ENCODE peak calls at places on chromosomes 12 and 14, in eight cellular contexts. One of them, this sample, is unnamed.

GRCh38 chr12:45388545-45388944 is 172.7 kb downstream of the ANO6 start:
- DNase-seq in AG09309: peak
- DNase-seq in NCI-H510A: no peak
- DNase-seq in NB4: peak
- DNase-seq in skeletal muscle cell: no peak
- DNase-seq in NCI-H2081: peak
- DNase-seq in T-helper 22 cell: no peak
- DNase-seq in mesothelial cell of epicardium: no peak
- DNase-seq in this sample: peak

GRCh38 chr14:104284636-104285482 is 146.5 kb downstream of the KIF26A start:
- DNase-seq in NB4: no peak
- DNase-seq in T-helper 22 cell: no peak
- DNase-seq in AG09309: no peak
- DNase-seq in NCI-H2081: no peak
- DNase-seq in NCI-H510A: no peak
- DNase-seq in mesothelial cell of epicardium: no peak
- DNase-seq in skeletal muscle cell: no peak
- DNase-seq in this sample: no peak

GRCh38 chr12:78181544-78182162 is 351.0 kb downstream of the NAV3 start:
- DNase-seq in skeletal muscle cell: no peak
- DNase-seq in mesothelial cell of epicardium: no peak
- DNase-seq in AG09309: no peak
- DNase-seq in NB4: peak
- DNase-seq in T-helper 22 cell: no peak
- DNase-seq in NCI-H2081: peak
- DNase-seq in NCI-H510A: peak
- DNase-seq in this sample: no peak

GRCh38 chr12:10214131-10214876 is 1.6 kb downstream of the GABARAPL1 start:
- DNase-seq in skeletal muscle cell: no peak
- DNase-seq in NCI-H510A: no peak
- DNase-seq in T-helper 22 cell: no peak
- DNase-seq in AG09309: no peak
- DNase-seq in NCI-H2081: no peak
- DNase-seq in NB4: no peak
- DNase-seq in mesothelial cell of epicardium: no peak
- DNase-seq in this sample: no peak

GRCh38 chr12:131829351-131829794 is 1.2 kb downstream of the MMP17 start:
- DNase-seq in T-helper 22 cell: no peak
- DNase-seq in mesothelial cell of epicardium: no peak
- DNase-seq in NB4: peak
- DNase-seq in AG09309: no peak
- DNase-seq in NCI-H2081: no peak
- DNase-seq in skeletal muscle cell: no peak
- DNase-seq in NCI-H510A: no peak
- DNase-seq in this sample: no peak

GRCh38 chr12:116876151-116876869 is 4.9 kb downstream of the HRK start:
- DNase-seq in T-helper 22 cell: no peak
- DNase-seq in NCI-H2081: no peak
- DNase-seq in skeletal muscle cell: no peak
- DNase-seq in mesothelial cell of epicardium: no peak
- DNase-seq in AG09309: no peak
- DNase-seq in NB4: no peak
- DNase-seq in NCI-H510A: no peak
- DNase-seq in this sample: no peak

GRCh38 chr14:95227279-95227860 is 70.0 kb upstream of the DICER1 start:
- DNase-seq in NCI-H2081: peak
- DNase-seq in NB4: no peak
- DNase-seq in mesothelial cell of epicardium: peak
- DNase-seq in AG09309: no peak
- DNase-seq in T-helper 22 cell: no peak
- DNase-seq in NCI-H510A: no peak
- DNase-seq in skeletal muscle cell: peak
- DNase-seq in this sample: no peak

GRCh38 chr12:106994579-106995220 is 7.8 kb upstream of the MTERF2 start:
- DNase-seq in skeletal muscle cell: no peak
- DNase-seq in NCI-H2081: no peak
- DNase-seq in mesothelial cell of epicardium: no peak
- DNase-seq in NB4: no peak
- DNase-seq in NCI-H510A: no peak
- DNase-seq in T-helper 22 cell: no peak
- DNase-seq in AG09309: peak
- DNase-seq in this sample: peak

GRCh38 chr12:5083955-5084849 is 40.5 kb downstream of the KCNA5 start:
- DNase-seq in NCI-H2081: peak
- DNase-seq in NCI-H510A: no peak
- DNase-seq in NB4: peak
- DNase-seq in AG09309: peak
- DNase-seq in T-helper 22 cell: no peak
- DNase-seq in skeletal muscle cell: no peak
- DNase-seq in mesothelial cell of epicardium: no peak
- DNase-seq in this sample: no peak

GRCh38 chr14:92846162-92846897 is 52.2 kb downstream of the GOLGA5 start:
- DNase-seq in mesothelial cell of epicardium: no peak
- DNase-seq in NCI-H510A: no peak
- DNase-seq in NCI-H2081: no peak
- DNase-seq in AG09309: peak
- DNase-seq in NB4: peak
- DNase-seq in skeletal muscle cell: peak
- DNase-seq in T-helper 22 cell: no peak
- DNase-seq in this sample: no peak

GRCh38 chr12:92467886-92468285 is 234.9 kb upstream of the PLEKHG7 start:
- DNase-seq in NCI-H510A: no peak
- DNase-seq in mesothelial cell of epicardium: no peak
- DNase-seq in T-helper 22 cell: no peak
- DNase-seq in NB4: peak
- DNase-seq in AG09309: no peak
- DNase-seq in skeletal muscle cell: no peak
- DNase-seq in NCI-H2081: no peak
- DNase-seq in this sample: no peak

GRCh38 chr14:61498303-61498702 is 176.9 kb downstream of the PRKCH start:
- DNase-seq in mesothelial cell of epicardium: no peak
- DNase-seq in AG09309: no peak
- DNase-seq in NCI-H2081: no peak
- DNase-seq in skeletal muscle cell: no peak
- DNase-seq in NB4: no peak
- DNase-seq in T-helper 22 cell: no peak
- DNase-seq in NCI-H510A: no peak
- DNase-seq in this sample: no peak

GRCh38 chr12:4943938-4944284 is 34.2 kb downstream of the KCNA1 start:
- DNase-seq in skeletal muscle cell: no peak
- DNase-seq in NCI-H510A: no peak
- DNase-seq in mesothelial cell of epicardium: no peak
- DNase-seq in NB4: no peak
- DNase-seq in NCI-H2081: no peak
- DNase-seq in T-helper 22 cell: no peak
- DNase-seq in AG09309: no peak
- DNase-seq in this sample: no peak

GRCh38 chr12:3869860-3870259 is 3.3 kb downstream of the PARP11 start:
- DNase-seq in NCI-H510A: no peak
- DNase-seq in AG09309: no peak
- DNase-seq in mesothelial cell of epicardium: no peak
- DNase-seq in NB4: no peak
- DNase-seq in NCI-H2081: no peak
- DNase-seq in skeletal muscle cell: no peak
- DNase-seq in T-helper 22 cell: no peak
- DNase-seq in this sample: no peak

GRCh38 chr12:27303139-27304111 is 29.2 kb upstream of the BMAL2 start:
- DNase-seq in NCI-H2081: no peak
- DNase-seq in AG09309: no peak
- DNase-seq in T-helper 22 cell: no peak
- DNase-seq in mesothelial cell of epicardium: no peak
- DNase-seq in NCI-H510A: no peak
- DNase-seq in NB4: no peak
- DNase-seq in skeletal muscle cell: no peak
- DNase-seq in this sample: no peak

GRCh38 chr12:129885287-129885686 is 18.5 kb downstream of the TMEM132D start:
- DNase-seq in T-helper 22 cell: no peak
- DNase-seq in skeletal muscle cell: no peak
- DNase-seq in NCI-H510A: no peak
- DNase-seq in mesothelial cell of epicardium: no peak
- DNase-seq in AG09309: no peak
- DNase-seq in NCI-H2081: no peak
- DNase-seq in NB4: no peak
- DNase-seq in this sample: no peak

GRCh38 chr14:61145903-61146411 is 135.2 kb downstream of the TMEM30B start:
- DNase-seq in mesothelial cell of epicardium: no peak
- DNase-seq in T-helper 22 cell: no peak
- DNase-seq in NB4: no peak
- DNase-seq in NCI-H510A: no peak
- DNase-seq in AG09309: peak
- DNase-seq in NCI-H2081: peak
- DNase-seq in skeletal muscle cell: peak
- DNase-seq in this sample: no peak

GRCh38 chr12:131682511-131682895 is 28.4 kb upstream of the SFSWAP start:
- DNase-seq in NCI-H2081: no peak
- DNase-seq in NB4: no peak
- DNase-seq in AG09309: no peak
- DNase-seq in T-helper 22 cell: peak
- DNase-seq in skeletal muscle cell: no peak
- DNase-seq in NCI-H510A: no peak
- DNase-seq in mesothelial cell of epicardium: no peak
- DNase-seq in this sample: no peak

GRCh38 chr14:23160924-23161522 is 22.4 kb downstream of the SLC7A8 start:
- DNase-seq in NCI-H2081: no peak
- DNase-seq in NCI-H510A: no peak
- DNase-seq in NB4: peak
- DNase-seq in T-helper 22 cell: no peak
- DNase-seq in mesothelial cell of epicardium: no peak
- DNase-seq in skeletal muscle cell: peak
- DNase-seq in AG09309: peak
- DNase-seq in this sample: peak

GRCh38 chr12:5872745-5873144 is 72.3 kb downstream of the ANO2 start:
- DNase-seq in NCI-H510A: no peak
- DNase-seq in AG09309: no peak
- DNase-seq in mesothelial cell of epicardium: no peak
- DNase-seq in NCI-H2081: no peak
- DNase-seq in skeletal muscle cell: no peak
- DNase-seq in T-helper 22 cell: no peak
- DNase-seq in NB4: peak
- DNase-seq in this sample: no peak

GRCh38 chr12:93836616-93837260 is 159.6 kb downstream of the CRADD start:
- DNase-seq in mesothelial cell of epicardium: no peak
- DNase-seq in NCI-H2081: no peak
- DNase-seq in NCI-H510A: no peak
- DNase-seq in NB4: no peak
- DNase-seq in AG09309: no peak
- DNase-seq in skeletal muscle cell: no peak
- DNase-seq in T-helper 22 cell: no peak
- DNase-seq in this sample: no peak

GRCh38 chr12:55822228-55822627 is 4.4 kb downstream of the ORMDL2 start:
- DNase-seq in AG09309: no peak
- DNase-seq in NB4: no peak
- DNase-seq in NCI-H2081: no peak
- DNase-seq in NCI-H510A: no peak
- DNase-seq in skeletal muscle cell: no peak
- DNase-seq in T-helper 22 cell: no peak
- DNase-seq in mesothelial cell of epicardium: no peak
- DNase-seq in this sample: no peak

GRCh38 chr12:75560167-75560566 is 48.8 kb upstream of the KRR1 start:
- DNase-seq in NB4: peak
- DNase-seq in skeletal muscle cell: no peak
- DNase-seq in T-helper 22 cell: no peak
- DNase-seq in AG09309: peak
- DNase-seq in mesothelial cell of epicardium: no peak
- DNase-seq in NCI-H510A: no peak
- DNase-seq in NCI-H2081: peak
- DNase-seq in this sample: no peak

GRCh38 chr12:65891987-65892481 is 67.8 kb downstream of the HMGA2 start:
- DNase-seq in mesothelial cell of epicardium: no peak
- DNase-seq in AG09309: peak
- DNase-seq in T-helper 22 cell: no peak
- DNase-seq in skeletal muscle cell: peak
- DNase-seq in NCI-H2081: no peak
- DNase-seq in NCI-H510A: no peak
- DNase-seq in NB4: no peak
- DNase-seq in this sample: peak

GRCh38 chr12:131352296-131352900 is 358.5 kb upstream of the SFSWAP start:
- DNase-seq in NCI-H2081: no peak
- DNase-seq in T-helper 22 cell: no peak
- DNase-seq in mesothelial cell of epicardium: no peak
- DNase-seq in NCI-H510A: no peak
- DNase-seq in skeletal muscle cell: no peak
- DNase-seq in NB4: no peak
- DNase-seq in AG09309: no peak
- DNase-seq in this sample: no peak

GRCh38 chr14:53330441-53330840 is 177.3 kb upstream of the DDHD1 start:
- DNase-seq in NB4: no peak
- DNase-seq in NCI-H2081: no peak
- DNase-seq in mesothelial cell of epicardium: no peak
- DNase-seq in AG09309: no peak
- DNase-seq in skeletal muscle cell: no peak
- DNase-seq in T-helper 22 cell: no peak
- DNase-seq in NCI-H510A: no peak
- DNase-seq in this sample: no peak

GRCh38 chr12:108772247-108772646 is 40.9 kb upstream of the CORO1C start:
- DNase-seq in NCI-H510A: peak
- DNase-seq in T-helper 22 cell: no peak
- DNase-seq in AG09309: no peak
- DNase-seq in NCI-H2081: no peak
- DNase-seq in mesothelial cell of epicardium: no peak
- DNase-seq in NB4: peak
- DNase-seq in skeletal muscle cell: no peak
- DNase-seq in this sample: no peak

GRCh38 chr12:39581592-39581991 is 38.0 kb downstream of the ABCD2 start:
- DNase-seq in skeletal muscle cell: peak
- DNase-seq in mesothelial cell of epicardium: no peak
- DNase-seq in NCI-H2081: no peak
- DNase-seq in T-helper 22 cell: no peak
- DNase-seq in NCI-H510A: no peak
- DNase-seq in AG09309: no peak
- DNase-seq in NB4: no peak
- DNase-seq in this sample: no peak

GRCh38 chr12:129659927-129660326 is 243.9 kb downstream of the TMEM132D start:
- DNase-seq in NCI-H510A: peak
- DNase-seq in skeletal muscle cell: peak
- DNase-seq in NCI-H2081: no peak
- DNase-seq in NB4: no peak
- DNase-seq in mesothelial cell of epicardium: no peak
- DNase-seq in T-helper 22 cell: no peak
- DNase-seq in AG09309: no peak
- DNase-seq in this sample: no peak

GRCh38 chr12:46401703-46402102 is 29.1 kb upstream of the SLC38A2 start:
- DNase-seq in NCI-H510A: no peak
- DNase-seq in mesothelial cell of epicardium: no peak
- DNase-seq in AG09309: no peak
- DNase-seq in T-helper 22 cell: no peak
- DNase-seq in NB4: no peak
- DNase-seq in skeletal muscle cell: peak
- DNase-seq in NCI-H2081: no peak
- DNase-seq in this sample: no peak

GRCh38 chr14:104299993-104300761 is 161.8 kb downstream of the KIF26A start:
- DNase-seq in NB4: no peak
- DNase-seq in mesothelial cell of epicardium: no peak
- DNase-seq in skeletal muscle cell: no peak
- DNase-seq in AG09309: no peak
- DNase-seq in T-helper 22 cell: no peak
- DNase-seq in NCI-H2081: no peak
- DNase-seq in NCI-H510A: no peak
- DNase-seq in this sample: no peak

GRCh38 chr12:107365703-107366102 is 272.4 kb upstream of the CRY1 start:
- DNase-seq in AG09309: no peak
- DNase-seq in NB4: no peak
- DNase-seq in NCI-H510A: no peak
- DNase-seq in skeletal muscle cell: no peak
- DNase-seq in T-helper 22 cell: no peak
- DNase-seq in NCI-H2081: no peak
- DNase-seq in mesothelial cell of epicardium: no peak
- DNase-seq in this sample: no peak

GRCh38 chr14:104091927-104092771 is 6.6 kb downstream of the ASPG start:
- DNase-seq in NCI-H510A: no peak
- DNase-seq in AG09309: no peak
- DNase-seq in NCI-H2081: no peak
- DNase-seq in skeletal muscle cell: no peak
- DNase-seq in NB4: no peak
- DNase-seq in T-helper 22 cell: no peak
- DNase-seq in mesothelial cell of epicardium: no peak
- DNase-seq in this sample: no peak

GRCh38 chr14:23828001-23828400 is 125.6 kb upstream of the DHRS4 start:
- DNase-seq in NCI-H510A: no peak
- DNase-seq in T-helper 22 cell: no peak
- DNase-seq in skeletal muscle cell: no peak
- DNase-seq in AG09309: no peak
- DNase-seq in NB4: no peak
- DNase-seq in NCI-H2081: no peak
- DNase-seq in mesothelial cell of epicardium: no peak
- DNase-seq in this sample: no peak